ENCODE peak calls at places on chromosomes 7 and 10, in five cellular contexts. J, C, Q, W and O are unnamed samples.

GRCh38 chr7:122013070-122013469 is 131.0 kb downstream of the AASS start:
- DNase-seq in C (peak; percentile 4), W (no peak), Q (no peak), J (no peak), O (no peak)

GRCh38 chr10:119872860-119873671 is 423 bp upstream of the MCMBP start:
- DNase-seq in C (peak; percentile 91), Q (peak; percentile 88), W (peak; percentile 91), J (peak; percentile 83), O (peak; percentile 59)

GRCh38 chr10:102004376-102004775 is 51.6 kb downstream of the ARMH3 start:
- DNase-seq in C (no peak), Q (peak; percentile 3), W (no peak), J (peak; percentile 14), O (no peak)

GRCh38 chr7:157857578-157858075 is 520.8 kb downstream of the DNAJB6 start:
- DNase-seq in Q (no peak), W (no peak), C (no peak), J (no peak), O (peak; percentile 27)

GRCh38 chr10:130998642-130999041 is 312.9 kb downstream of the TCERG1L start:
- DNase-seq in C (no peak), W (no peak), Q (no peak), J (no peak), O (no peak)

GRCh38 chr7:30968747-30969603 is 5.2 kb downstream of the GHRHR start:
- DNase-seq in Q (no peak), J (no peak), W (no peak), C (no peak), O (no peak)

GRCh38 chr7:114944742-114945625 is 23.1 kb downstream of the MDFIC start:
- DNase-seq in W (peak; percentile 87), Q (peak; percentile 74), C (no peak), J (peak; percentile 90), O (no peak)

GRCh38 chr10:64573625-64574325 is 1052.6 kb downstream of the REEP3 start:
- DNase-seq in W (no peak), J (no peak), C (no peak), Q (no peak), O (no peak)

GRCh38 chr10:122290334-122290733 is 19.2 kb downstream of the BTBD16 start:
- DNase-seq in W (peak; percentile 44), C (no peak), J (peak; percentile 24), Q (no peak), O (no peak)

GRCh38 chr7:123749537-123749857 is 694 bp upstream of the WASL start:
- DNase-seq in J (peak; percentile 90), Q (peak; percentile 74), W (no peak), C (peak; percentile 35), O (no peak)

GRCh38 chr10:120392245-120392644 is 64.8 kb upstream of the PLPP4 start:
- DNase-seq in J (no peak), W (no peak), C (no peak), Q (no peak), O (no peak)